ENCODE peak calls at places on chromosomes 6 and 20, in eight cellular contexts. One of them, this sample, is unnamed.

GRCh38 chr20:21804779-21805178 is 99.3 kb downstream of the PAX1 start:
- DNase-seq in tibial nerve: no peak
- DNase-seq in progenitor cell of endocrine pancreas: no peak
- DNase-seq in GM13976: no peak
- DNase-seq in CD14-positive monocyte: no peak
- DNase-seq in RCC 7860: no peak
- DNase-seq in RPMI8226: no peak
- DNase-seq in M059J: no peak
- DNase-seq in this sample: peak

GRCh38 chr6:163965426-163966348 is 551.2 kb downstream of the QKI start:
- DNase-seq in tibial nerve: no peak
- DNase-seq in progenitor cell of endocrine pancreas: no peak
- DNase-seq in RCC 7860: no peak
- DNase-seq in GM13976: no peak
- DNase-seq in M059J: no peak
- DNase-seq in CD14-positive monocyte: no peak
- DNase-seq in RPMI8226: no peak
- DNase-seq in this sample: no peak

GRCh38 chr6:157493576-157493975 is 112.6 kb downstream of the ZDHHC14 start:
- DNase-seq in GM13976: no peak
- DNase-seq in progenitor cell of endocrine pancreas: no peak
- DNase-seq in M059J: no peak
- DNase-seq in RPMI8226: no peak
- DNase-seq in RCC 7860: no peak
- DNase-seq in tibial nerve: no peak
- DNase-seq in CD14-positive monocyte: no peak
- DNase-seq in this sample: no peak

GRCh38 chr6:156582509-156582992 is 194.6 kb upstream of the ARID1B start:
- DNase-seq in CD14-positive monocyte: no peak
- DNase-seq in progenitor cell of endocrine pancreas: no peak
- DNase-seq in RPMI8226: peak
- DNase-seq in tibial nerve: no peak
- DNase-seq in GM13976: no peak
- DNase-seq in M059J: no peak
- DNase-seq in RCC 7860: no peak
- DNase-seq in this sample: peak

GRCh38 chr6:11700118-11700718 is 78.4 kb downstream of the ADTRP start:
- DNase-seq in tibial nerve: no peak
- DNase-seq in progenitor cell of endocrine pancreas: no peak
- DNase-seq in CD14-positive monocyte: no peak
- DNase-seq in GM13976: no peak
- DNase-seq in RCC 7860: peak
- DNase-seq in RPMI8226: peak
- DNase-seq in M059J: peak
- DNase-seq in this sample: peak

GRCh38 chr20:44092551-44093248 is 94.3 kb downstream of the JPH2 start:
- DNase-seq in progenitor cell of endocrine pancreas: no peak
- DNase-seq in GM13976: no peak
- DNase-seq in M059J: peak
- DNase-seq in CD14-positive monocyte: no peak
- DNase-seq in tibial nerve: no peak
- DNase-seq in RCC 7860: peak
- DNase-seq in RPMI8226: peak
- DNase-seq in this sample: peak

GRCh38 chr20:44600758-44601562 is 18.6 kb downstream of the PKIG start:
- DNase-seq in CD14-positive monocyte: no peak
- DNase-seq in tibial nerve: no peak
- DNase-seq in RPMI8226: no peak
- DNase-seq in progenitor cell of endocrine pancreas: no peak
- DNase-seq in GM13976: no peak
- DNase-seq in M059J: no peak
- DNase-seq in RCC 7860: no peak
- DNase-seq in this sample: no peak

GRCh38 chr20:5002077-5002413 is 735 bp upstream of the SLC23A2 start:
- DNase-seq in GM13976: no peak
- DNase-seq in M059J: no peak
- DNase-seq in RPMI8226: peak
- DNase-seq in progenitor cell of endocrine pancreas: no peak
- DNase-seq in tibial nerve: no peak
- DNase-seq in RCC 7860: no peak
- DNase-seq in CD14-positive monocyte: no peak
- DNase-seq in this sample: no peak

GRCh38 chr20:60063739-60064138 is 105.5 kb downstream of the CDH26 start:
- DNase-seq in M059J: no peak
- DNase-seq in RPMI8226: no peak
- DNase-seq in CD14-positive monocyte: no peak
- DNase-seq in progenitor cell of endocrine pancreas: no peak
- DNase-seq in RCC 7860: no peak
- DNase-seq in tibial nerve: no peak
- DNase-seq in GM13976: no peak
- DNase-seq in this sample: no peak

GRCh38 chr6:6384520-6384919 is 64.1 kb upstream of the F13A1 start:
- DNase-seq in RCC 7860: no peak
- DNase-seq in GM13976: no peak
- DNase-seq in RPMI8226: peak
- DNase-seq in M059J: no peak
- DNase-seq in progenitor cell of endocrine pancreas: no peak
- DNase-seq in tibial nerve: no peak
- DNase-seq in CD14-positive monocyte: no peak
- DNase-seq in this sample: no peak

This sample was measured in NCI-H1105.